ENCODE peak calls at places on chromosomes 5 and 9, in ten cellular contexts. One of them, this sample, is unnamed. For H3K36me3, the result is how much of the 10 kb centered on the place peaks cover.

GRCh38 chr9:37902804-37903580 is 935 bp downstream of the SLC25A51 start:
- DNase-seq in lung: no peak
- DNase-seq in body of pancreas: no peak
- DNase-seq in spleen: peak
- DNase-seq in mammary epithelial cell: peak
- DNase-seq in cardiac muscle cell: no peak
- DNase-seq in CD8-positive, alpha-beta T cell: no peak
- DNase-seq in WERI-Rb-1: no peak
- DNase-seq in brain microvascular endothelial cell: peak
- DNase-seq in sigmoid colon: no peak
- DNase-seq in this sample: no peak

GRCh38 chr9:116924462-116925110 is 237.5 kb downstream of the TRIM32 start:
- DNase-seq in lung: no peak
- DNase-seq in body of pancreas: no peak
- DNase-seq in spleen: no peak
- DNase-seq in mammary epithelial cell: no peak
- DNase-seq in cardiac muscle cell: no peak
- DNase-seq in CD8-positive, alpha-beta T cell: no peak
- DNase-seq in WERI-Rb-1: no peak
- DNase-seq in brain microvascular endothelial cell: no peak
- DNase-seq in sigmoid colon: no peak
- DNase-seq in this sample: no peak

GRCh38 chr5:178392998-178393397 is 160.4 kb upstream of the PHYKPL start:
- DNase-seq in lung: no peak
- DNase-seq in body of pancreas: peak
- DNase-seq in spleen: no peak
- DNase-seq in mammary epithelial cell: no peak
- DNase-seq in cardiac muscle cell: no peak
- DNase-seq in CD8-positive, alpha-beta T cell: no peak
- DNase-seq in WERI-Rb-1: no peak
- DNase-seq in brain microvascular endothelial cell: no peak
- DNase-seq in sigmoid colon: peak
- DNase-seq in this sample: no peak

GRCh38 chr9:118215544-118215943 is 511.3 kb downstream of the TLR4 start:
- DNase-seq in lung: no peak
- DNase-seq in body of pancreas: no peak
- DNase-seq in spleen: no peak
- DNase-seq in mammary epithelial cell: no peak
- DNase-seq in cardiac muscle cell: no peak
- DNase-seq in CD8-positive, alpha-beta T cell: no peak
- DNase-seq in WERI-Rb-1: peak
- DNase-seq in brain microvascular endothelial cell: no peak
- DNase-seq in sigmoid colon: no peak
- DNase-seq in this sample: no peak

GRCh38 chr9:136268318-136268717 is 22.7 kb upstream of the QSOX2 start:
- DNase-seq in lung: no peak
- DNase-seq in body of pancreas: no peak
- DNase-seq in spleen: no peak
- DNase-seq in mammary epithelial cell: no peak
- DNase-seq in cardiac muscle cell: peak
- DNase-seq in CD8-positive, alpha-beta T cell: no peak
- DNase-seq in WERI-Rb-1: peak
- DNase-seq in brain microvascular endothelial cell: no peak
- DNase-seq in sigmoid colon: no peak
- DNase-seq in this sample: no peak

GRCh38 chr9:91768977-91769916 is 180.8 kb downstream of the ROR2 start:
- DNase-seq in lung: no peak
- DNase-seq in body of pancreas: no peak
- DNase-seq in spleen: no peak
- DNase-seq in mammary epithelial cell: no peak
- DNase-seq in cardiac muscle cell: no peak
- DNase-seq in CD8-positive, alpha-beta T cell: no peak
- DNase-seq in WERI-Rb-1: no peak
- DNase-seq in brain microvascular endothelial cell: no peak
- DNase-seq in sigmoid colon: no peak
- DNase-seq in this sample: no peak

GRCh38 chr5:138664276-138664943 is 88.8 kb upstream of the CTNNA1 start:
- DNase-seq in lung: no peak
- DNase-seq in body of pancreas: no peak
- DNase-seq in spleen: no peak
- DNase-seq in mammary epithelial cell: peak
- DNase-seq in cardiac muscle cell: no peak
- DNase-seq in CD8-positive, alpha-beta T cell: no peak
- DNase-seq in WERI-Rb-1: peak
- DNase-seq in brain microvascular endothelial cell: peak
- DNase-seq in sigmoid colon: no peak
- DNase-seq in this sample: no peak

GRCh38 chr5:179794575-179794974 is 789 bp downstream of the LTC4S start:
- DNase-seq in lung: no peak
- DNase-seq in body of pancreas: no peak
- DNase-seq in spleen: peak
- DNase-seq in mammary epithelial cell: no peak
- DNase-seq in cardiac muscle cell: no peak
- DNase-seq in CD8-positive, alpha-beta T cell: no peak
- DNase-seq in WERI-Rb-1: no peak
- DNase-seq in brain microvascular endothelial cell: no peak
- DNase-seq in sigmoid colon: peak
- DNase-seq in this sample: no peak

GRCh38 chr5:14720236-14720923 is 55.9 kb downstream of the OTULIN start:
- DNase-seq in lung: no peak
- DNase-seq in body of pancreas: no peak
- DNase-seq in spleen: no peak
- DNase-seq in mammary epithelial cell: no peak
- DNase-seq in cardiac muscle cell: no peak
- DNase-seq in CD8-positive, alpha-beta T cell: no peak
- DNase-seq in WERI-Rb-1: no peak
- DNase-seq in brain microvascular endothelial cell: peak
- DNase-seq in sigmoid colon: no peak
- DNase-seq in this sample: no peak

GRCh38 chr9:83106772-83107171 is 43.8 kb upstream of the RASEF start:
- DNase-seq in lung: no peak
- DNase-seq in body of pancreas: peak
- DNase-seq in spleen: no peak
- DNase-seq in mammary epithelial cell: no peak
- DNase-seq in cardiac muscle cell: no peak
- DNase-seq in CD8-positive, alpha-beta T cell: no peak
- DNase-seq in WERI-Rb-1: no peak
- DNase-seq in brain microvascular endothelial cell: no peak
- DNase-seq in sigmoid colon: no peak
- DNase-seq in this sample: no peak

GRCh38 chr5:126000533-126000932 is 422.7 kb upstream of the GRAMD2B start:
- DNase-seq in lung: no peak
- DNase-seq in body of pancreas: no peak
- DNase-seq in spleen: no peak
- DNase-seq in mammary epithelial cell: no peak
- DNase-seq in cardiac muscle cell: no peak
- DNase-seq in CD8-positive, alpha-beta T cell: no peak
- DNase-seq in WERI-Rb-1: no peak
- DNase-seq in brain microvascular endothelial cell: no peak
- DNase-seq in sigmoid colon: no peak
- DNase-seq in this sample: no peak

GRCh38 chr9:136189394-136190236 is 15.3 kb downstream of the LHX3 start:
- DNase-seq in lung: no peak
- DNase-seq in body of pancreas: no peak
- DNase-seq in spleen: no peak
- DNase-seq in mammary epithelial cell: no peak
- DNase-seq in cardiac muscle cell: no peak
- DNase-seq in CD8-positive, alpha-beta T cell: no peak
- DNase-seq in WERI-Rb-1: peak
- DNase-seq in brain microvascular endothelial cell: no peak
- DNase-seq in sigmoid colon: no peak
- DNase-seq in this sample: no peak

DNA sequence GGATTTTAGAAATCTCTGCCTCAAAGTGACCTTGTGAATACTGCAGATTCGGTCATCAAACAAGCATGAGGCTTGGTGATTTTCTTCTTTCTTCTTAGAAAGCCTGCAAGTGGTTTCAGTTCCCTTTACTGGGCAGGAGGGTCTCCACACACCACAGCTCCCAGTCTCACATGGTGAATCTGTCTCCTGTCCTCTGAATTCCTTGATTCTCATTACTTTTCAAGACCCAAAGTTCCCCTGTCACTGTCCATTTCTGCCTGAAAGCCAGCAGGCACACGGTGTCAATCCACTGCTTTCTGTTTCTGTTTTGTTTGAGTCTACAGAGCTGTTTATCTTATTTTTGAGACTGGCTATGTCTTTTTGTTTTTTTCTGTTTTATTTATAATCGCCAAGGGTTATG is 14.2 kb downstream of the HSPB3 start:
- DNase-seq in lung: no peak
- DNase-seq in body of pancreas: no peak
- DNase-seq in spleen: no peak
- DNase-seq in mammary epithelial cell: no peak
- DNase-seq in cardiac muscle cell: no peak
- DNase-seq in CD8-positive, alpha-beta T cell: no peak
- DNase-seq in WERI-Rb-1: no peak
- DNase-seq in brain microvascular endothelial cell: no peak
- DNase-seq in sigmoid colon: no peak
- DNase-seq in this sample: no peak
- H3K4me3 ChIP-seq in lung: no peak
- H3K4me3 ChIP-seq in body of pancreas: no peak
- H3K4me3 ChIP-seq in spleen: no peak
- H3K4me3 ChIP-seq in mammary epithelial cell: no peak
- H3K4me3 ChIP-seq in cardiac muscle cell: no peak
- H3K4me3 ChIP-seq in CD8-positive, alpha-beta T cell: no peak
- H3K4me3 ChIP-seq in WERI-Rb-1: no peak
- H3K4me3 ChIP-seq in brain microvascular endothelial cell: no peak
- H3K4me3 ChIP-seq in sigmoid colon: no peak
- H3K4me3 ChIP-seq in this sample: peak

GRCh38 chr9:19408693-19409405 is at the start of gene ACER2:
- DNase-seq in lung: peak
- DNase-seq in body of pancreas: peak
- DNase-seq in spleen: peak
- DNase-seq in mammary epithelial cell: peak
- DNase-seq in cardiac muscle cell: peak
- DNase-seq in CD8-positive, alpha-beta T cell: peak
- DNase-seq in WERI-Rb-1: peak
- DNase-seq in brain microvascular endothelial cell: peak
- DNase-seq in sigmoid colon: peak
- DNase-seq in this sample: peak
- H3K27ac ChIP-seq in lung: peak
- H3K27ac ChIP-seq in body of pancreas: peak
- H3K27ac ChIP-seq in spleen: peak
- H3K27ac ChIP-seq in mammary epithelial cell: peak
- H3K27ac ChIP-seq in cardiac muscle cell: no peak
- H3K27ac ChIP-seq in CD8-positive, alpha-beta T cell: peak
- H3K27ac ChIP-seq in WERI-Rb-1: peak
- H3K27ac ChIP-seq in brain microvascular endothelial cell: no peak
- H3K27ac ChIP-seq in sigmoid colon: peak
- H3K27ac ChIP-seq in this sample: peak

GRCh38 chr5:60346391-60346790 is 353.6 kb downstream of the DEPDC1B start:
- DNase-seq in lung: no peak
- DNase-seq in body of pancreas: no peak
- DNase-seq in spleen: no peak
- DNase-seq in mammary epithelial cell: no peak
- DNase-seq in cardiac muscle cell: no peak
- DNase-seq in CD8-positive, alpha-beta T cell: no peak
- DNase-seq in WERI-Rb-1: no peak
- DNase-seq in brain microvascular endothelial cell: no peak
- DNase-seq in sigmoid colon: no peak
- DNase-seq in this sample: no peak

GRCh38 chr5:60352992-60353391 is 347.0 kb downstream of the DEPDC1B start:
- DNase-seq in lung: no peak
- DNase-seq in body of pancreas: peak
- DNase-seq in spleen: no peak
- DNase-seq in mammary epithelial cell: no peak
- DNase-seq in cardiac muscle cell: no peak
- DNase-seq in CD8-positive, alpha-beta T cell: no peak
- DNase-seq in WERI-Rb-1: no peak
- DNase-seq in brain microvascular endothelial cell: no peak
- DNase-seq in sigmoid colon: no peak
- DNase-seq in this sample: no peak

GRCh38 chr5:60350794-60351193 is 349.2 kb downstream of the DEPDC1B start:
- DNase-seq in lung: no peak
- DNase-seq in body of pancreas: peak
- DNase-seq in spleen: no peak
- DNase-seq in mammary epithelial cell: no peak
- DNase-seq in cardiac muscle cell: no peak
- DNase-seq in CD8-positive, alpha-beta T cell: no peak
- DNase-seq in WERI-Rb-1: no peak
- DNase-seq in brain microvascular endothelial cell: no peak
- DNase-seq in sigmoid colon: no peak
- DNase-seq in this sample: no peak

GRCh38 chr5:60354322-60354721 is 345.6 kb downstream of the DEPDC1B start:
- DNase-seq in lung: no peak
- DNase-seq in body of pancreas: no peak
- DNase-seq in spleen: no peak
- DNase-seq in mammary epithelial cell: no peak
- DNase-seq in cardiac muscle cell: no peak
- DNase-seq in CD8-positive, alpha-beta T cell: no peak
- DNase-seq in WERI-Rb-1: no peak
- DNase-seq in brain microvascular endothelial cell: no peak
- DNase-seq in sigmoid colon: no peak
- DNase-seq in this sample: no peak

DNA sequence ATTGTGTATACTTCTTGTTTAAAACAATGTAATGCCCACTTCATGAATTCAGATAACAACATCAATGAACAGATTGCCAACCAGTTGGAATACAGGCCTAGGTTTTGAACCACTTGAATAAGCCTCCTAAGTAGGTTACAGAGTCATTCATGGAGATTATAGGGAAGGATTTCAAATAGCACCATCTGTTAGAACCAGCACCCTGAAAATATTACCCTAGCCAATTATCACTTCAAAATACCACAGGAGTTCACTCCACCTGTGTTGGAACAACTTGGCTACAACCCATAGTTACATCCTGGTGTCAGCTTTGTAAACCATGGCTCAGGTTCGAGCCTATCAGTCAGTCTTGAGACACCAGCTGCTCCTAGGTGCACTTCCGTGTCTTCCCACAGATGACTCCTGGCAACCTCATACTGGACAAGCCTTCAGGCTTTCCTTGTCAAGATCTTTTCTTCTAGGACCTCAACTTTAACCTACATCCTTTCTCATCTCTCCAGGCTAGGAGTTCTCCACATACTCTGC is 350.0 kb downstream of the DEPDC1B start:
- DNase-seq in lung: no peak
- DNase-seq in body of pancreas: no peak
- DNase-seq in spleen: no peak
- DNase-seq in mammary epithelial cell: no peak
- DNase-seq in cardiac muscle cell: no peak
- DNase-seq in CD8-positive, alpha-beta T cell: no peak
- DNase-seq in WERI-Rb-1: peak
- DNase-seq in brain microvascular endothelial cell: no peak
- DNase-seq in sigmoid colon: no peak
- DNase-seq in this sample: no peak
- H3K36me3 ChIP-seq in lung: under half
- H3K36me3 ChIP-seq in body of pancreas: under half
- H3K36me3 ChIP-seq in spleen: under half
- H3K36me3 ChIP-seq in mammary epithelial cell: under half
- H3K36me3 ChIP-seq in cardiac muscle cell: under half
- H3K36me3 ChIP-seq in CD8-positive, alpha-beta T cell: under half
- H3K36me3 ChIP-seq in WERI-Rb-1: under half
- H3K36me3 ChIP-seq in brain microvascular endothelial cell: under half
- H3K36me3 ChIP-seq in sigmoid colon: under half
- H3K36me3 ChIP-seq in this sample: under half

GRCh38 chr9:120715331-120715924 is 1.2 kb upstream of the MEGF9 start:
- DNase-seq in lung: no peak
- DNase-seq in body of pancreas: peak
- DNase-seq in spleen: peak
- DNase-seq in mammary epithelial cell: no peak
- DNase-seq in cardiac muscle cell: no peak
- DNase-seq in CD8-positive, alpha-beta T cell: no peak
- DNase-seq in WERI-Rb-1: peak
- DNase-seq in brain microvascular endothelial cell: peak
- DNase-seq in sigmoid colon: peak
- DNase-seq in this sample: no peak
- H3K4me3 ChIP-seq in lung: no peak
- H3K4me3 ChIP-seq in body of pancreas: no peak
- H3K4me3 ChIP-seq in spleen: peak
- H3K4me3 ChIP-seq in mammary epithelial cell: no peak
- H3K4me3 ChIP-seq in cardiac muscle cell: no peak
- H3K4me3 ChIP-seq in CD8-positive, alpha-beta T cell: peak
- H3K4me3 ChIP-seq in WERI-Rb-1: peak
- H3K4me3 ChIP-seq in brain microvascular endothelial cell: peak
- H3K4me3 ChIP-seq in sigmoid colon: peak
- H3K4me3 ChIP-seq in this sample: peak

This sample was measured in thoracic aorta.